ENCODE peak calls at places on chromosomes 13 and 19, in five cellular contexts. One of them, this sample, is unnamed.

GRCh38 chr13:45046445-45046844 is 57.1 kb downstream of the GPALPP1 start:
- DNase-seq in GM12878: no peak
- DNase-seq in K562: no peak
- DNase-seq in HepG2: no peak
- DNase-seq in H1: no peak
- DNase-seq in this sample: no peak

GRCh38 chr13:102724923-102725322 is 30.1 kb upstream of the METTL21C start:
- DNase-seq in GM12878: no peak
- DNase-seq in K562: no peak
- DNase-seq in HepG2: peak
- DNase-seq in H1: no peak
- DNase-seq in this sample: no peak

GRCh38 chr13:51976423-51976822 is 34.8 kb downstream of the ATP7B start:
- DNase-seq in GM12878: no peak
- DNase-seq in K562: no peak
- DNase-seq in HepG2: no peak
- DNase-seq in H1: no peak
- DNase-seq in this sample: no peak

GRCh38 chr13:112441779-112442310 is 65.7 kb downstream of the SPACA7 start:
- DNase-seq in GM12878: no peak
- DNase-seq in K562: no peak
- DNase-seq in HepG2: no peak
- DNase-seq in H1: no peak
- DNase-seq in this sample: no peak

GRCh38 chr13:65562305-65562704 is 1667.8 kb downstream of the PCDH9 start:
- DNase-seq in GM12878: no peak
- DNase-seq in K562: no peak
- DNase-seq in HepG2: no peak
- DNase-seq in H1: no peak
- DNase-seq in this sample: no peak

GRCh38 chr19:4144666-4145261 is 8.7 kb upstream of the CREB3L3 start:
- DNase-seq in GM12878: no peak
- DNase-seq in K562: peak
- DNase-seq in HepG2: no peak
- DNase-seq in H1: no peak
- DNase-seq in this sample: no peak

GRCh38 chr19:50465986-50466771 is 10.1 kb upstream of the EMC10 start:
- DNase-seq in GM12878: no peak
- DNase-seq in K562: peak
- DNase-seq in HepG2: peak
- DNase-seq in H1: peak
- DNase-seq in this sample: no peak

GRCh38 chr19:2603320-2603719 is 99.2 kb downstream of the GNG7 start:
- DNase-seq in GM12878: no peak
- DNase-seq in K562: no peak
- DNase-seq in HepG2: no peak
- DNase-seq in H1: no peak
- DNase-seq in this sample: no peak

GRCh38 chr13:39284801-39285388 is 246.6 kb downstream of the NHLRC3 start:
- DNase-seq in GM12878: no peak
- DNase-seq in K562: no peak
- DNase-seq in HepG2: no peak
- DNase-seq in H1: no peak
- DNase-seq in this sample: no peak

GRCh38 chr13:76725211-76725610 is 161.0 kb downstream of the KCTD12 start:
- DNase-seq in GM12878: no peak
- DNase-seq in K562: no peak
- DNase-seq in HepG2: no peak
- DNase-seq in H1: no peak
- DNase-seq in this sample: no peak

GRCh38 chr13:113184568-113185440 is 23.7 kb downstream of the PCID2 start:
- DNase-seq in GM12878: no peak
- DNase-seq in K562: no peak
- DNase-seq in HepG2: no peak
- DNase-seq in H1: no peak
- DNase-seq in this sample: no peak

GRCh38 chr13:48579167-48579918 is 46.5 kb upstream of the RCBTB2 start:
- DNase-seq in GM12878: peak
- DNase-seq in K562: no peak
- DNase-seq in HepG2: no peak
- DNase-seq in H1: no peak
- DNase-seq in this sample: no peak

GRCh38 chr19:29478578-29479565 is 46.9 kb upstream of the VSTM2B start:
- DNase-seq in GM12878: no peak
- DNase-seq in K562: peak
- DNase-seq in HepG2: peak
- DNase-seq in H1: peak
- DNase-seq in this sample: no peak

GRCh38 chr13:41544824-41545707 is 87.7 kb downstream of the RGCC start:
- DNase-seq in GM12878: no peak
- DNase-seq in K562: no peak
- DNase-seq in HepG2: no peak
- DNase-seq in H1: no peak
- DNase-seq in this sample: no peak

GRCh38 chr13:48043789-48044503 is 6.4 kb downstream of the NUDT15 start:
- DNase-seq in GM12878: no peak
- DNase-seq in K562: no peak
- DNase-seq in HepG2: no peak
- DNase-seq in H1: no peak
- DNase-seq in this sample: no peak

GRCh38 chr19:50046649-50047503 is 21.1 kb downstream of the ZNF473 start:
- DNase-seq in GM12878: no peak
- DNase-seq in K562: peak
- DNase-seq in HepG2: peak
- DNase-seq in H1: peak
- DNase-seq in this sample: no peak

GRCh38 chr13:27450921-27451461 is 627 bp upstream of the MTIF3 start:
- DNase-seq in GM12878: no peak
- DNase-seq in K562: peak
- DNase-seq in HepG2: peak
- DNase-seq in H1: peak
- DNase-seq in this sample: no peak

GRCh38 chr13:26344980-26345379 is 91.1 kb downstream of the CDK8 start:
- DNase-seq in GM12878: no peak
- DNase-seq in K562: no peak
- DNase-seq in HepG2: no peak
- DNase-seq in H1: no peak
- DNase-seq in this sample: no peak

GRCh38 chr19:41565384-41565730 is 10.6 kb upstream of the CEACAM21 start:
- DNase-seq in GM12878: no peak
- DNase-seq in K562: no peak
- DNase-seq in HepG2: no peak
- DNase-seq in H1: no peak
- DNase-seq in this sample: no peak

GRCh38 chr19:16627194-16627927 is 643 bp downstream of the MED26 start:
- DNase-seq in GM12878: no peak
- DNase-seq in K562: no peak
- DNase-seq in HepG2: peak
- DNase-seq in H1: no peak
- DNase-seq in this sample: no peak

GRCh38 chr13:66803013-66803739 is 427.0 kb downstream of the PCDH9 start:
- DNase-seq in GM12878: no peak
- DNase-seq in K562: no peak
- DNase-seq in HepG2: no peak
- DNase-seq in H1: no peak
- DNase-seq in this sample: no peak

GRCh38 chr13:107244241-107244640 is 676.3 kb upstream of the ARGLU1 start:
- DNase-seq in GM12878: no peak
- DNase-seq in K562: no peak
- DNase-seq in HepG2: no peak
- DNase-seq in H1: no peak
- DNase-seq in this sample: no peak

GRCh38 chr13:79475569-79475968 is 5.4 kb upstream of the NDFIP2 start:
- DNase-seq in GM12878: no peak
- DNase-seq in K562: no peak
- DNase-seq in HepG2: no peak
- DNase-seq in H1: no peak
- DNase-seq in this sample: no peak

GRCh38 chr19:34837262-34837661 is 64.2 kb upstream of the ZNF599 start:
- DNase-seq in GM12878: no peak
- DNase-seq in K562: no peak
- DNase-seq in HepG2: no peak
- DNase-seq in H1: no peak
- DNase-seq in this sample: no peak

GRCh38 chr13:47945738-47946137 is 55.3 kb downstream of the SUCLA2 start:
- DNase-seq in GM12878: no peak
- DNase-seq in K562: no peak
- DNase-seq in HepG2: peak
- DNase-seq in H1: no peak
- DNase-seq in this sample: no peak

GRCh38 chr13:28347456-28348371 is 147.2 kb downstream of the FLT1 start:
- DNase-seq in GM12878: no peak
- DNase-seq in K562: peak
- DNase-seq in HepG2: no peak
- DNase-seq in H1: no peak
- DNase-seq in this sample: no peak

GRCh38 chr19:48959341-48960239 is 4.9 kb downstream of the BAX start:
- DNase-seq in GM12878: no peak
- DNase-seq in K562: no peak
- DNase-seq in HepG2: no peak
- DNase-seq in H1: no peak
- DNase-seq in this sample: no peak

DNA sequence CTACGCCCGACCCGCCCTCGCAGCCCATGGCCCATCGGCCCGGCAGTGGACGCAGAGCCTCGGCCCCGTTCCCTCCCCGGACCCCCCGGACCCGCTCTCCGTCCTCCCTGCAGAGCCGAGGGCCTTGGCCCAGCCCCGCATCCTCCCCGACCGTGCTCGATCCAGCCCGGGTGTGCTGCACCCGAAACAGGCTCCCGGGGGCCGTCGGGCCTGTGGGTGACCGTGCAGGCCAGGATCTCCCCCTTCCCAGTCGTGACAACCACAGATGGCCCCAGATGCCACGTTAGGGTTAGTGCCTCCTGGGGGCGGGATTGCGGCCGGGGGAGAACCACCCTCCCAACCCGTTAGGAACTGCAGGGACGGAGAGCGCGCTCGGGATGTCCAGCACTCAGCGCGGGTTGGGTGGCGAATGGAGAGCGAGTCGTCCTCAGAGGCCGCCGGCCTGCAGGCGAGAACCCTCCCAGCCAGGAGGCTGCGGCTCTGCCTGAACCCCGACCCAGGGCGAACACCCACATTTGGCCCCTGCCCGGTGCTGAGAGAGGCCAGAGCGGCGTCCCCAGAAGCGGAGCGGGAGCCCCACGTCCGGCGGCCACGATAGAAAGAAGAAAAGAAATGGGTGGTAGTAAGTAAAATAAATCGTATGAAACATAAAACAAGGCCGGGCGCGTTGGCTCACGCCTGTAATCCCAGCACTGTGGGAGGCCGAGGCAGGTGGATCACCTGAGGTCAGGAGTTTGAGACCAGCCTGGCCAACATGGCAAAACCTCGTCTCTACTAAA is 6.7 kb upstream of the MADCAM1 start:
- DNase-seq in GM12878: no peak
- DNase-seq in K562: no peak
- DNase-seq in HepG2: peak
- DNase-seq in H1: peak
- DNase-seq in this sample: no peak
- TF ChIP-seq SIN3A in GM12878: no peak
- TF ChIP-seq SIN3A in K562: no peak
- TF ChIP-seq SIN3A in HepG2: no peak
- TF ChIP-seq SIN3A in H1: no peak
- TF ChIP-seq SIN3A in this sample: no peak

GRCh38 chr13:109737606-109738005 is 48.8 kb downstream of the IRS2 start:
- DNase-seq in GM12878: no peak
- DNase-seq in K562: no peak
- DNase-seq in HepG2: no peak
- DNase-seq in H1: no peak
- DNase-seq in this sample: no peak

GRCh38 chr13:109741966-109742365 is 44.4 kb downstream of the IRS2 start:
- DNase-seq in GM12878: no peak
- DNase-seq in K562: no peak
- DNase-seq in HepG2: no peak
- DNase-seq in H1: no peak
- DNase-seq in this sample: no peak

GRCh38 chr13:109738298-109738746 is 48.1 kb downstream of the IRS2 start:
- DNase-seq in GM12878: no peak
- DNase-seq in K562: no peak
- DNase-seq in HepG2: no peak
- DNase-seq in H1: no peak
- DNase-seq in this sample: no peak

GRCh38 chr13:109740721-109741120 is 45.7 kb downstream of the IRS2 start:
- DNase-seq in GM12878: no peak
- DNase-seq in K562: no peak
- DNase-seq in HepG2: no peak
- DNase-seq in H1: no peak
- DNase-seq in this sample: no peak

DNA sequence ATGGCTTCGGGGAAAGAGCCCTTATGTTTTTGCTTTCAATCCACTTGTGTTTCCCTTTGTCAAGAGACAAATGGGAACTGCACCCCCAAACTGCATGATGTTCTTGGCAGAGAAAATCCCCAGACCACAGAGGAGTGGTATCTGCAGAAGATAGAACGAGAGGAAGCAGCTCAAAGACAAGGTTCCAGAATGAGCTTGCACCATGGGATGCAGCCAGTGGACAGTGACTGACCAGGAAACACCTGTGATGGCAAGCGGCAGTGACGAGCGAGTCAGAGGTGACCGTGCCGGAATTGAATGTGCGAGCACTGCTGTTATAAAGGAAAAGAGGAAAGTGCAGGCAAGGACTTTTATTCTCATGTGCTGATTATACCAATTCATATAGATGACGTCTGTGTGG is 46.3 kb downstream of the IRS2 start:
- DNase-seq in GM12878: no peak
- DNase-seq in K562: no peak
- DNase-seq in HepG2: no peak
- DNase-seq in H1: no peak
- DNase-seq in this sample: no peak
- TF ChIP-seq SIN3A in GM12878: no peak
- TF ChIP-seq SIN3A in K562: no peak
- TF ChIP-seq SIN3A in HepG2: no peak
- TF ChIP-seq SIN3A in H1: no peak
- TF ChIP-seq SIN3A in this sample: no peak

GRCh38 chr13:68982961-68983619 is 1124.5 kb upstream of the ATXN8OS start:
- DNase-seq in GM12878: no peak
- DNase-seq in K562: no peak
- DNase-seq in HepG2: no peak
- DNase-seq in H1: no peak
- DNase-seq in this sample: no peak

GRCh38 chr13:68984688-68985319 is 1122.8 kb upstream of the ATXN8OS start:
- DNase-seq in GM12878: no peak
- DNase-seq in K562: peak
- DNase-seq in HepG2: no peak
- DNase-seq in H1: no peak
- DNase-seq in this sample: no peak

GRCh38 chr13:68988176-68988575 is 1119.5 kb upstream of the ATXN8OS start:
- DNase-seq in GM12878: no peak
- DNase-seq in K562: no peak
- DNase-seq in HepG2: no peak
- DNase-seq in H1: no peak
- DNase-seq in this sample: no peak

GRCh38 chr13:68993154-68993553 is 1114.5 kb upstream of the ATXN8OS start:
- DNase-seq in GM12878: no peak
- DNase-seq in K562: no peak
- DNase-seq in HepG2: no peak
- DNase-seq in H1: no peak
- DNase-seq in this sample: no peak

GRCh38 chr13:68987585-68987984 is 1120.0 kb upstream of the ATXN8OS start:
- DNase-seq in GM12878: no peak
- DNase-seq in K562: no peak
- DNase-seq in HepG2: no peak
- DNase-seq in H1: no peak
- DNase-seq in this sample: no peak
- TF ChIP-seq SIN3A in GM12878: no peak
- TF ChIP-seq SIN3A in K562: no peak
- TF ChIP-seq SIN3A in HepG2: no peak
- TF ChIP-seq SIN3A in H1: no peak
- TF ChIP-seq SIN3A in this sample: no peak

GRCh38 chr13:83881917-83882625 is at the start of gene SLITRK1:
- DNase-seq in GM12878: peak
- DNase-seq in K562: no peak
- DNase-seq in HepG2: no peak
- DNase-seq in H1: peak
- DNase-seq in this sample: no peak
- TF ChIP-seq SIN3A in GM12878: no peak
- TF ChIP-seq SIN3A in K562: no peak
- TF ChIP-seq SIN3A in HepG2: no peak
- TF ChIP-seq SIN3A in H1: peak
- TF ChIP-seq SIN3A in this sample: no peak

This sample was measured in Panc1.